ENCODE peak calls at places on chromosomes 7 and 10, in seven cellular contexts. O, L, R, Y, H, J and G are unnamed samples.

GRCh38 chr7:26044320-26044719 is 107.7 kb upstream of the NFE2L3 start:
- DNase-seq in O (no peak), L (no peak), R (no peak), Y (no peak), H (no peak), J (no peak), G (no peak)

GRCh38 chr10:86968271-86968993 is at the start of gene ADIRF:
- DNase-seq in O (peak), L (no peak), R (no peak), Y (no peak), H (no peak), J (no peak), G (no peak)

GRCh38 chr10:45282061-45282460 is 33.3 kb downstream of the OR13A1 start:
- DNase-seq in O (peak), L (no peak), R (no peak), Y (no peak), H (no peak), J (no peak), G (no peak)

GRCh38 chr7:51013218-51013786 is 230.6 kb upstream of the GRB10 start:
- DNase-seq in O (no peak), L (no peak), R (no peak), Y (no peak), H (no peak), J (no peak), G (no peak)

GRCh38 chr7:130721486-130722277 is 12.3 kb downstream of the KLF14 start:
- DNase-seq in O (peak), L (peak), R (peak), Y (no peak), H (peak), J (peak), G (peak)

GRCh38 chr7:47498229-47499056 is 83.5 kb downstream of the TNS3 start:
- DNase-seq in O (no peak), L (no peak), R (no peak), Y (no peak), H (no peak), J (no peak), G (no peak)

GRCh38 chr7:46492460-46492859 is 571.4 kb upstream of the IGFBP3 start:
- DNase-seq in O (peak), L (no peak), R (peak), Y (no peak), H (no peak), J (no peak), G (no peak)

GRCh38 chr7:131619336-131620305 is 63.2 kb upstream of the PODXL start:
- DNase-seq in O (no peak), L (no peak), R (no peak), Y (no peak), H (no peak), J (no peak), G (no peak)

GRCh38 chr10:124359336-124359832 is 59.3 kb downstream of the OAT start:
- DNase-seq in O (no peak), L (no peak), R (no peak), Y (no peak), H (no peak), J (no peak), G (no peak)

GRCh38 chr7:129238546-129238945 is 13.7 kb downstream of the AHCYL2 start:
- DNase-seq in O (no peak), L (no peak), R (no peak), Y (no peak), H (no peak), J (no peak), G (no peak)

GRCh38 chr10:92405006-92405924 is 114.3 kb downstream of the MARCHF5 start:
- DNase-seq in O (no peak), L (no peak), R (no peak), Y (no peak), H (no peak), J (no peak), G (no peak)

GRCh38 chr7:151068069-151068773 is 8.8 kb downstream of the SLC4A2 start:
- DNase-seq in O (no peak), L (no peak), R (no peak), Y (no peak), H (peak), J (no peak), G (peak)

GRCh38 chr10:108850138-108850854 is 1073.0 kb downstream of the XPNPEP1 start:
- DNase-seq in O (no peak), L (no peak), R (no peak), Y (no peak), H (no peak), J (no peak), G (no peak)

GRCh38 chr7:127396184-127396583 is 3.7 kb upstream of the ZNF800 start:
- DNase-seq in O (peak), L (no peak), R (no peak), Y (no peak), H (no peak), J (no peak), G (no peak)

GRCh38 chr7:47893238-47893637 is 55.0 kb downstream of the PKD1L1 start:
- DNase-seq in O (peak), L (no peak), R (peak), Y (no peak), H (no peak), J (no peak), G (peak)

GRCh38 chr10:11298116-11298515 is 280.4 kb downstream of the CELF2 start:
- DNase-seq in O (no peak), L (no peak), R (no peak), Y (no peak), H (no peak), J (no peak), G (no peak)

GRCh38 chr10:34830527-34830926 is 15.4 kb upstream of the PARD3 start:
- DNase-seq in O (no peak), L (no peak), R (no peak), Y (no peak), H (no peak), J (no peak), G (no peak)

GRCh38 chr10:48429309-48429708 is 122.8 kb downstream of the MAPK8 start:
- DNase-seq in O (no peak), L (no peak), R (no peak), Y (no peak), H (no peak), J (no peak), G (no peak)

GRCh38 chr7:25887266-25887665 is 264.7 kb upstream of the NFE2L3 start:
- DNase-seq in O (no peak), L (no peak), R (no peak), Y (no peak), H (no peak), J (no peak), G (no peak)

GRCh38 chr7:144826248-144826647 is 9.6 kb downstream of the TPK1 start:
- DNase-seq in O (no peak), L (no peak), R (no peak), Y (no peak), H (no peak), J (no peak), G (no peak)

GRCh38 chr7:98777051-98777450 is 92.8 kb downstream of the TMEM130 start:
- DNase-seq in O (no peak), L (no peak), R (no peak), Y (no peak), H (no peak), J (no peak), G (no peak)

GRCh38 chr7:28958235-28958945 is at the start of gene TRIL:
- DNase-seq in O (peak), L (no peak), R (no peak), Y (no peak), H (no peak), J (peak), G (no peak)

GRCh38 chr10:50992972-50993766 is 81.1 kb upstream of the PRKG1 start:
- DNase-seq in O (peak), L (peak), R (no peak), Y (no peak), H (peak), J (no peak), G (no peak)

GRCh38 chr10:31554556-31554955 is 235.5 kb downstream of the ZEB1 start:
- DNase-seq in O (no peak), L (peak), R (no peak), Y (no peak), H (peak), J (no peak), G (peak)

GRCh38 chr7:128115326-128115820 is 84.1 kb upstream of the LRRC4 start:
- DNase-seq in O (peak), L (no peak), R (no peak), Y (no peak), H (peak), J (no peak), G (no peak)

GRCh38 chr10:90032519-90032918 is 331.1 kb downstream of the KIF20B start:
- DNase-seq in O (no peak), L (no peak), R (no peak), Y (no peak), H (no peak), J (no peak), G (no peak)

GRCh38 chr10:33223326-33224014 is 111.0 kb downstream of the NRP1 start:
- DNase-seq in O (no peak), L (no peak), R (no peak), Y (no peak), H (no peak), J (no peak), G (no peak)

GRCh38 chr10:107430446-107430845 is 265.9 kb upstream of the SORCS1 start:
- DNase-seq in O (no peak), L (no peak), R (no peak), Y (no peak), H (no peak), J (no peak), G (no peak)

GRCh38 chr10:28587270-28587969 is 54.5 kb downstream of the WAC start:
- DNase-seq in O (no peak), L (no peak), R (no peak), Y (no peak), H (no peak), J (no peak), G (no peak)

GRCh38 chr7:101731502-101732084 is 85.8 kb upstream of the CUX1 start:
- DNase-seq in O (no peak), L (no peak), R (no peak), Y (no peak), H (no peak), J (no peak), G (no peak)

GRCh38 chr10:108615576-108616320 is 1307.6 kb downstream of the XPNPEP1 start:
- DNase-seq in O (no peak), L (no peak), R (no peak), Y (no peak), H (no peak), J (no peak), G (no peak)

GRCh38 chr7:8618441-8619070 is 185.1 kb downstream of the NXPH1 start:
- DNase-seq in O (no peak), L (no peak), R (no peak), Y (no peak), H (no peak), J (no peak), G (no peak)

GRCh38 chr10:26815500-26815899 is 45.3 kb downstream of the ABI1 start:
- DNase-seq in O (no peak), L (no peak), R (no peak), Y (no peak), H (no peak), J (no peak), G (no peak)

GRCh38 chr10:132152896-132153580 is 33.7 kb upstream of the DPYSL4 start:
- DNase-seq in O (no peak), L (no peak), R (no peak), Y (no peak), H (no peak), J (no peak), G (no peak)

GRCh38 chr7:85554294-85554877 is 367.5 kb upstream of the SEMA3D start:
- DNase-seq in O (peak), L (peak), R (peak), Y (no peak), H (peak), J (no peak), G (peak)

GRCh38 chr7:94374231-94374630 is 20.5 kb upstream of the COL1A2 start:
- DNase-seq in O (no peak), L (peak), R (no peak), Y (no peak), H (peak), J (no peak), G (no peak)

GRCh38 chr10:22271786-22272185 is 44.4 kb upstream of the COMMD3 start:
- DNase-seq in O (no peak), L (no peak), R (no peak), Y (no peak), H (no peak), J (no peak), G (no peak)